ENCODE peak calls at places on chromosomes 6 and 20, in nine cellular contexts. One of them, this sample, is unnamed. For H3K9me3, the result is how much of the 10 kb centered on the place peaks cover.

GRCh38 chr6:6179858-6180257 is 140.6 kb downstream of the F13A1 start:
- DNase-seq in cardiac muscle cell: no peak
- DNase-seq in keratinocyte: no peak
- DNase-seq in tibial artery: no peak
- DNase-seq in AG04450: no peak
- DNase-seq in heart left ventricle: no peak
- DNase-seq in A549: no peak
- DNase-seq in lung: no peak
- DNase-seq in lower lobe of right lung: no peak
- DNase-seq in this sample: no peak

GRCh38 chr20:63082308-63082938 is 75.7 kb upstream of the BHLHE23 start:
- DNase-seq in cardiac muscle cell: peak
- DNase-seq in keratinocyte: no peak
- DNase-seq in tibial artery: peak
- DNase-seq in AG04450: no peak
- DNase-seq in heart left ventricle: peak
- DNase-seq in A549: no peak
- DNase-seq in lung: no peak
- DNase-seq in lower lobe of right lung: peak
- DNase-seq in this sample: no peak

GRCh38 chr6:56660374-56660730 is 17.7 kb upstream of the DST start:
- DNase-seq in cardiac muscle cell: no peak
- DNase-seq in keratinocyte: no peak
- DNase-seq in tibial artery: no peak
- DNase-seq in AG04450: no peak
- DNase-seq in heart left ventricle: no peak
- DNase-seq in A549: no peak
- DNase-seq in lung: no peak
- DNase-seq in lower lobe of right lung: no peak
- DNase-seq in this sample: no peak

GRCh38 chr6:105045546-105045945 is 88.6 kb downstream of the LIN28B start:
- DNase-seq in cardiac muscle cell: peak
- DNase-seq in keratinocyte: no peak
- DNase-seq in tibial artery: no peak
- DNase-seq in AG04450: no peak
- DNase-seq in heart left ventricle: no peak
- DNase-seq in A549: peak
- DNase-seq in lung: no peak
- DNase-seq in lower lobe of right lung: no peak
- DNase-seq in this sample: peak

GRCh38 chr6:129790786-129791185 is 70.3 kb downstream of the TMEM244 start:
- DNase-seq in cardiac muscle cell: no peak
- DNase-seq in keratinocyte: no peak
- DNase-seq in tibial artery: no peak
- DNase-seq in AG04450: no peak
- DNase-seq in heart left ventricle: no peak
- DNase-seq in A549: no peak
- DNase-seq in lung: no peak
- DNase-seq in lower lobe of right lung: no peak
- DNase-seq in this sample: no peak

GRCh38 chr6:88383183-88383582 is 217.0 kb upstream of the CNR1 start:
- DNase-seq in cardiac muscle cell: no peak
- DNase-seq in keratinocyte: no peak
- DNase-seq in tibial artery: no peak
- DNase-seq in AG04450: no peak
- DNase-seq in heart left ventricle: no peak
- DNase-seq in A549: no peak
- DNase-seq in lung: no peak
- DNase-seq in lower lobe of right lung: no peak
- DNase-seq in this sample: no peak

GRCh38 chr20:50772418-50773185 is 22.3 kb upstream of the BCAS4 start:
- DNase-seq in cardiac muscle cell: no peak
- DNase-seq in keratinocyte: no peak
- DNase-seq in tibial artery: peak
- DNase-seq in AG04450: no peak
- DNase-seq in heart left ventricle: no peak
- DNase-seq in A549: no peak
- DNase-seq in lung: no peak
- DNase-seq in lower lobe of right lung: peak
- DNase-seq in this sample: no peak

GRCh38 chr6:84618836-84619235 is 145.6 kb downstream of the TBX18 start:
- DNase-seq in cardiac muscle cell: peak
- DNase-seq in keratinocyte: no peak
- DNase-seq in tibial artery: no peak
- DNase-seq in AG04450: peak
- DNase-seq in heart left ventricle: no peak
- DNase-seq in A549: no peak
- DNase-seq in lung: no peak
- DNase-seq in lower lobe of right lung: no peak
- DNase-seq in this sample: no peak

GRCh38 chr20:16898433-16898832 is 150.3 kb downstream of the OTOR start:
- DNase-seq in cardiac muscle cell: no peak
- DNase-seq in keratinocyte: no peak
- DNase-seq in tibial artery: no peak
- DNase-seq in AG04450: no peak
- DNase-seq in heart left ventricle: no peak
- DNase-seq in A549: no peak
- DNase-seq in lung: no peak
- DNase-seq in lower lobe of right lung: no peak
- DNase-seq in this sample: no peak

GRCh38 chr6:71444222-71444621 is 155.6 kb downstream of the OGFRL1 start:
- DNase-seq in cardiac muscle cell: peak
- DNase-seq in keratinocyte: no peak
- DNase-seq in tibial artery: no peak
- DNase-seq in AG04450: no peak
- DNase-seq in heart left ventricle: no peak
- DNase-seq in A549: no peak
- DNase-seq in lung: no peak
- DNase-seq in lower lobe of right lung: no peak
- DNase-seq in this sample: no peak

GRCh38 chr6:146857180-146857959 is 258.6 kb downstream of the ADGB start:
- DNase-seq in cardiac muscle cell: peak
- DNase-seq in keratinocyte: no peak
- DNase-seq in tibial artery: peak
- DNase-seq in AG04450: peak
- DNase-seq in heart left ventricle: peak
- DNase-seq in A549: peak
- DNase-seq in lung: peak
- DNase-seq in lower lobe of right lung: peak
- DNase-seq in this sample: peak
- H3K9me3 ChIP-seq in cardiac muscle cell: under half
- H3K9me3 ChIP-seq in keratinocyte: under half
- H3K9me3 ChIP-seq in tibial artery: under half
- H3K9me3 ChIP-seq in AG04450: under half
- H3K9me3 ChIP-seq in heart left ventricle: under half
- H3K9me3 ChIP-seq in A549: under half
- H3K9me3 ChIP-seq in lung: under half
- H3K9me3 ChIP-seq in lower lobe of right lung: under half
- H3K9me3 ChIP-seq in this sample: under half

GRCh38 chr6:125195526-125195925 is 42.0 kb downstream of the TPD52L1 start:
- DNase-seq in cardiac muscle cell: no peak
- DNase-seq in keratinocyte: no peak
- DNase-seq in tibial artery: no peak
- DNase-seq in AG04450: no peak
- DNase-seq in heart left ventricle: no peak
- DNase-seq in A549: no peak
- DNase-seq in lung: no peak
- DNase-seq in lower lobe of right lung: no peak
- DNase-seq in this sample: no peak

GRCh38 chr6:125192610-125192930 is 39.0 kb downstream of the TPD52L1 start:
- DNase-seq in cardiac muscle cell: no peak
- DNase-seq in keratinocyte: no peak
- DNase-seq in tibial artery: no peak
- DNase-seq in AG04450: no peak
- DNase-seq in heart left ventricle: no peak
- DNase-seq in A549: no peak
- DNase-seq in lung: no peak
- DNase-seq in lower lobe of right lung: no peak
- DNase-seq in this sample: no peak

GRCh38 chr6:125194980-125195379 is 41.4 kb downstream of the TPD52L1 start:
- DNase-seq in cardiac muscle cell: no peak
- DNase-seq in keratinocyte: no peak
- DNase-seq in tibial artery: no peak
- DNase-seq in AG04450: no peak
- DNase-seq in heart left ventricle: no peak
- DNase-seq in A549: no peak
- DNase-seq in lung: no peak
- DNase-seq in lower lobe of right lung: no peak
- DNase-seq in this sample: no peak

GRCh38 chr6:125191916-125192609 is 38.5 kb downstream of the TPD52L1 start:
- DNase-seq in cardiac muscle cell: peak
- DNase-seq in keratinocyte: peak
- DNase-seq in tibial artery: peak
- DNase-seq in AG04450: peak
- DNase-seq in heart left ventricle: no peak
- DNase-seq in A549: peak
- DNase-seq in lung: peak
- DNase-seq in lower lobe of right lung: peak
- DNase-seq in this sample: peak

GRCh38 chr6:125193208-125193607 is 39.6 kb downstream of the TPD52L1 start:
- DNase-seq in cardiac muscle cell: no peak
- DNase-seq in keratinocyte: peak
- DNase-seq in tibial artery: no peak
- DNase-seq in AG04450: no peak
- DNase-seq in heart left ventricle: no peak
- DNase-seq in A549: no peak
- DNase-seq in lung: no peak
- DNase-seq in lower lobe of right lung: no peak
- DNase-seq in this sample: no peak
- H3K27ac ChIP-seq in cardiac muscle cell: no peak
- H3K27ac ChIP-seq in keratinocyte: peak
- H3K27ac ChIP-seq in tibial artery: no peak
- H3K27ac ChIP-seq in AG04450: no peak
- H3K27ac ChIP-seq in heart left ventricle: no peak
- H3K27ac ChIP-seq in A549: peak
- H3K27ac ChIP-seq in lung: no peak
- H3K27ac ChIP-seq in lower lobe of right lung: no peak
- H3K27ac ChIP-seq in this sample: no peak

DNA sequence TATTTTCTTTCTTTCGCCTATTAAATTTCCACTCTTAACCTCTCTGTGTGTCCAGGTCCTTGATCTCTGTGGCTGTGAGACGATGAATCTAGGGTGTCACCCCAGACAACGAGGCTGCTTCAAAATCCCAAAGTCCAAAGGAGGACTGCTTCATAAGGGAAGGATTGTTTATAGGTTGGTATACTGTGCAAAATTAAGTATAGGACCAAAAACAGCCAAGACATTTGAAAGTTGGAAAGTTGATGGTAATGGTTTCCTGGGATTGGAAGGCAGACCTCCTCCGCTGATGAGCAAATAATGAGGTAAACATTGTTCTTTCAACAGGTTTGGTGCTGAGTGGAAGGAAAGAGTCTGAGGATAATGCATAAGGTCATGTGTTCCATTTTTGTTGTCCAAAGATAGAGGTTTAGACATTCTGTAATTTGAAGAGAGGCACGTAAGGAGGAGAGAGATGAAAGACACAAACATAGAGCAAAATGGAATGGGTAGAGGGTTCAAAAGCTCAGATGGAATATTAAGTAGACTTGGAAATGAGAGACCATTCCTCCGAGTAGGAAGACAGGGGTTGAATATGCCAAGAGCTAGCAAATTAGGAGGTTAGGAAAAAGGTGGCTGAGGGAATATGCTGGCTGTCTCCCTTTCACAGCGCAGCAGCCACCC is 24.8 kb downstream of the ZNF311 start:
- DNase-seq in cardiac muscle cell: no peak
- DNase-seq in keratinocyte: no peak
- DNase-seq in tibial artery: no peak
- DNase-seq in AG04450: no peak
- DNase-seq in heart left ventricle: no peak
- DNase-seq in A549: no peak
- DNase-seq in lung: no peak
- DNase-seq in lower lobe of right lung: no peak
- DNase-seq in this sample: no peak
- H3K9me3 ChIP-seq in cardiac muscle cell: under half
- H3K9me3 ChIP-seq in keratinocyte: under half
- H3K9me3 ChIP-seq in tibial artery: under half
- H3K9me3 ChIP-seq in AG04450: under half
- H3K9me3 ChIP-seq in heart left ventricle: under half
- H3K9me3 ChIP-seq in A549: under half
- H3K9me3 ChIP-seq in lung: under half
- H3K9me3 ChIP-seq in lower lobe of right lung: under half
- H3K9me3 ChIP-seq in this sample: under half

GRCh38 chr20:58431134-58431533 is 42.1 kb downstream of the VAPB start:
- DNase-seq in cardiac muscle cell: no peak
- DNase-seq in keratinocyte: no peak
- DNase-seq in tibial artery: no peak
- DNase-seq in AG04450: no peak
- DNase-seq in heart left ventricle: no peak
- DNase-seq in A549: no peak
- DNase-seq in lung: no peak
- DNase-seq in lower lobe of right lung: no peak
- DNase-seq in this sample: no peak

GRCh38 chr20:58435237-58435636 is 46.2 kb downstream of the VAPB start:
- DNase-seq in cardiac muscle cell: no peak
- DNase-seq in keratinocyte: no peak
- DNase-seq in tibial artery: no peak
- DNase-seq in AG04450: no peak
- DNase-seq in heart left ventricle: no peak
- DNase-seq in A549: no peak
- DNase-seq in lung: no peak
- DNase-seq in lower lobe of right lung: no peak
- DNase-seq in this sample: no peak

GRCh38 chr20:58433759-58434158 is 44.7 kb downstream of the VAPB start:
- DNase-seq in cardiac muscle cell: peak
- DNase-seq in keratinocyte: no peak
- DNase-seq in tibial artery: no peak
- DNase-seq in AG04450: peak
- DNase-seq in heart left ventricle: no peak
- DNase-seq in A549: no peak
- DNase-seq in lung: no peak
- DNase-seq in lower lobe of right lung: no peak
- DNase-seq in this sample: no peak

GRCh38 chr20:58433029-58433657 is 44.1 kb downstream of the VAPB start:
- DNase-seq in cardiac muscle cell: no peak
- DNase-seq in keratinocyte: no peak
- DNase-seq in tibial artery: no peak
- DNase-seq in AG04450: no peak
- DNase-seq in heart left ventricle: no peak
- DNase-seq in A549: no peak
- DNase-seq in lung: no peak
- DNase-seq in lower lobe of right lung: no peak
- DNase-seq in this sample: no peak

DNA sequence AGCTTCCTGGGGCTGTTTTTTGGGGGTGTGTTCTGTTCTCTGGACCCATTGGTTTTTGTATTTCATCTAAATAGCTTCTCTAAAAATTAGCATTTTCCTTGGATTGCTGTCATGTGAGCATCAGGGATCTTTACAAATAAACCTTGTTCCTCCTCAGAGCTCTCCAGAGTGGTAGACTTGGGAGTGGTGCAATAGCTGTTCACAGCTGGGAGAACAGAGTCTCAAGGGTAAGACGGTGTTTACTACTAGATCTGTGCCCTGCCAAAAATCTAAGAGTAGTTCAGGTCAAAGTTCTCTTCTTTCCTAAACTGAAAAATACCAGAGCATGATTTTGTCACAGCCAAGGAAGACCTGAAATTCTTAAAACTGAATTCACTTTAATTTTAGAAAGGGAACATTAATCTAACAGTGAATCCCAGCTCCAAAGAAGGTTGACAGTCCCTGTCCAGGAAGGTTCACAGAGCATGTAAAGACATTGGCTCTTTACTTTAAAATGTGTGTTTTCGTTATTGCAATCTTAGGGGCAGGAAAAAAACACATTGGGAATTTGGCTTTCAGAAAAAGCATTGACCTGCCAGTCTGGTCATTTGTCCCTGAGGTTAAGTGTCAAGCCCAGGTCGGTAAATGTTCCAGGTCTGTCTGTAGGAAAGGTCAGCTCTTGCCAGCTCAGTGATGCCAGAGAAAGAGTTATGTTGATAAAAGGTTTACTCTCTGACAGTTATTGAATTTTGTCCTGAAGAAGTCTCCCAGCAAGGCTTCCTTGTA is 43.3 kb downstream of the VAPB start:
- DNase-seq in cardiac muscle cell: peak
- DNase-seq in keratinocyte: no peak
- DNase-seq in tibial artery: no peak
- DNase-seq in AG04450: peak
- DNase-seq in heart left ventricle: no peak
- DNase-seq in A549: no peak
- DNase-seq in lung: no peak
- DNase-seq in lower lobe of right lung: no peak
- DNase-seq in this sample: no peak
- H3K27ac ChIP-seq in cardiac muscle cell: no peak
- H3K27ac ChIP-seq in keratinocyte: no peak
- H3K27ac ChIP-seq in tibial artery: no peak
- H3K27ac ChIP-seq in AG04450: no peak
- H3K27ac ChIP-seq in heart left ventricle: no peak
- H3K27ac ChIP-seq in A549: no peak
- H3K27ac ChIP-seq in lung: no peak
- H3K27ac ChIP-seq in lower lobe of right lung: no peak
- H3K27ac ChIP-seq in this sample: no peak